ENCODE peak calls at places on chromosomes 13 and 19, in ten cellular contexts. O is HFF-Myc, F is right lobe of liver, D is AG04450, P is psoas muscle, S is H1, N is astrocyte of the spinal cord, J is heart left ventricle, B is breast epithelium, E is Peyer's patch. H is an unnamed sample.

GRCh38 chr13:113637262-113638160 is 20.5 kb downstream of the ATP4B start:
- DNase-seq in N (no peak), D (no peak), J (peak), B (peak), E (peak), S (no peak), P (peak), F (peak), O (no peak), H (no peak)

GRCh38 chr13:62933809-62934208 is 1518.2 kb upstream of the PCDH20 start:
- DNase-seq in B (no peak), S (no peak), O (no peak), D (no peak), E (no peak), N (no peak), P (no peak), J (no peak), F (no peak), H (no peak)

GRCh38 chr19:46727036-46727501 is 10.2 kb upstream of the PRKD2 start:
- DNase-seq in O (no peak), D (no peak), S (no peak), J (no peak), P (peak), B (no peak), E (peak), N (no peak), F (peak), H (no peak)

GRCh38 chr19:44401787-44402115 is 343 bp upstream of the ZNF285 start:
- DNase-seq in D (no peak), J (no peak), N (no peak), F (no peak), E (no peak), P (no peak), O (no peak), S (no peak), B (no peak), H (no peak)

GRCh38 chr19:42471554-42472249 is 29.0 kb upstream of the CXCL17 start:
- DNase-seq in N (no peak), J (no peak), D (no peak), F (no peak), P (no peak), S (no peak), B (peak), O (no peak), E (no peak), H (no peak)

GRCh38 chr19:13847033-13847899 is 29.7 kb upstream of the NANOS3 start:
- DNase-seq in O (no peak), D (peak), B (peak), P (peak), S (peak), E (peak), N (peak), F (peak), J (peak), H (peak)

GRCh38 chr19:36196249-36196648 is 18.2 kb downstream of the ZNF565 start:
- DNase-seq in P (no peak), S (no peak), B (no peak), O (no peak), E (no peak), J (no peak), D (no peak), F (no peak), N (no peak), H (peak)

GRCh38 chr19:35045667-35046300 is 4.3 kb downstream of the HPN start:
- DNase-seq in E (no peak), N (no peak), B (no peak), J (no peak), F (no peak), D (no peak), O (peak), S (no peak), P (no peak), H (peak)

GRCh38 chr13:38752726-38753125 is 65.8 kb downstream of the FREM2 start:
- DNase-seq in P (no peak), E (no peak), D (no peak), B (no peak), N (no peak), S (no peak), F (no peak), O (no peak), J (no peak), H (no peak)

GRCh38 chr13:60538566-60538965 is 141.5 kb downstream of the TDRD3 start:
- DNase-seq in J (no peak), F (no peak), O (no peak), B (no peak), E (no peak), P (no peak), D (no peak), N (no peak), S (no peak), H (no peak)

GRCh38 chr19:45498411-45499195 is at the start of gene PPM1N:
- DNase-seq in P (peak), B (no peak), N (no peak), O (no peak), E (peak), J (no peak), D (no peak), F (no peak), S (peak), H (peak)

GRCh38 chr13:32045963-32046785 is 14.6 kb downstream of the FRY start:
- DNase-seq in J (no peak), B (no peak), E (no peak), O (no peak), D (no peak), S (no peak), N (peak), P (no peak), F (no peak), H (peak)

GRCh38 chr19:15841875-15842569 is 26.6 kb upstream of the OR10H1 start:
- DNase-seq in J (no peak), P (no peak), S (no peak), N (no peak), O (no peak), D (no peak), F (no peak), E (no peak), B (no peak), H (peak)

GRCh38 chr19:5131866-5132561 is 163.1 kb downstream of the KDM4B start:
- DNase-seq in O (no peak), D (no peak), J (no peak), N (no peak), E (no peak), F (no peak), B (no peak), S (no peak), P (no peak), H (peak)

GRCh38 chr19:42327381-42327780 is 1.9 kb downstream of the MEGF8 start:
- DNase-seq in O (no peak), N (no peak), P (no peak), S (no peak), F (no peak), E (no peak), J (no peak), D (no peak), B (no peak), H (no peak)

GRCh38 chr19:18594096-18594823 is 5.7 kb downstream of the REX1BD start:
- DNase-seq in D (no peak), N (peak), E (peak), O (no peak), P (peak), B (peak), F (peak), J (peak), S (peak), H (peak)

GRCh38 chr13:57878291-57878690 is 246.7 kb downstream of the PCDH17 start:
- DNase-seq in P (no peak), N (no peak), J (no peak), S (no peak), B (no peak), D (no peak), E (no peak), F (no peak), O (no peak), H (no peak)

GRCh38 chr19:2229103-2230028 is 6.8 kb downstream of the PLEKHJ1 start:
- DNase-seq in B (no peak), J (no peak), S (no peak), P (no peak), E (no peak), O (no peak), D (no peak), F (peak), N (no peak), H (no peak)

GRCh38 chr13:89380101-89380500 is 1708.9 kb downstream of the SLITRK5 start:
- DNase-seq in P (no peak), N (no peak), E (no peak), B (no peak), F (no peak), S (no peak), O (no peak), J (no peak), D (no peak), H (peak)

GRCh38 chr13:44865722-44866484 is 123.4 kb downstream of the NUFIP1 start:
- DNase-seq in D (no peak), E (no peak), O (no peak), P (no peak), B (no peak), J (no peak), S (no peak), F (no peak), N (no peak), H (no peak)

GRCh38 chr19:5358173-5358800 is 17.7 kb upstream of the PTPRS start:
- DNase-seq in D (no peak), J (no peak), O (no peak), N (no peak), B (no peak), E (no peak), S (no peak), F (no peak), P (no peak), H (no peak)

GRCh38 chr13:43787998-43788397 is 1.2 kb upstream of the ENOX1 start:
- DNase-seq in J (no peak), S (no peak), F (no peak), P (no peak), E (no peak), O (no peak), B (no peak), D (no peak), N (peak), H (peak)
- H3K4me3 ChIP-seq in J (no peak), S (no peak), F (no peak), P (peak), E (no peak), O (peak), B (no peak), D (no peak), N (peak), H (no peak)

GRCh38 chr13:81539643-81540150 is 1198.8 kb upstream of the SPRY2 start:
- DNase-seq in J (no peak), N (no peak), F (no peak), P (no peak), B (no peak), O (no peak), D (no peak), E (no peak), S (no peak), H (no peak)

GRCh38 chr13:81540777-81541176 is 1199.9 kb upstream of the SPRY2 start:
- DNase-seq in P (no peak), N (peak), F (no peak), E (no peak), B (no peak), S (no peak), D (no peak), O (no peak), J (no peak), H (no peak)
- TF ChIP-seq CTCF in P (no peak), N (peak), F (peak), E (no peak), B (no peak), S (no peak), D (no peak), O (no peak), J (no peak), H (no peak)

GRCh38 chr19:53864308-53864836 is 3.3 kb upstream of the MYADM start:
- DNase-seq in J (no peak), P (no peak), N (no peak), O (no peak), E (no peak), D (no peak), F (peak), S (no peak), B (no peak), H (no peak)

GRCh38 chr19:53867225-53868090 is at the start of gene MYADM:
- DNase-seq in O (peak), F (peak), B (peak), P (peak), D (peak), S (peak), N (peak), E (peak), J (peak), H (peak)

GRCh38 chr19:53865918-53866696 is 1.6 kb upstream of the MYADM start:
- DNase-seq in J (peak), E (peak), B (no peak), O (no peak), N (peak), D (no peak), S (peak), F (no peak), P (peak), H (no peak)

GRCh38 chr19:53868091-53868891 is 608 bp downstream of the MYADM start:
- DNase-seq in O (no peak), D (no peak), B (peak), P (peak), S (peak), E (peak), N (peak), F (peak), J (peak), H (no peak)

GRCh38 chr19:53865523-53865917 is 2.2 kb upstream of the MYADM start:
- DNase-seq in P (no peak), N (no peak), O (no peak), D (no peak), B (no peak), S (no peak), J (no peak), F (no peak), E (no peak), H (no peak)
- H3K4me3 ChIP-seq in P (no peak), N (peak), O (peak), D (peak), B (peak), S (peak), J (peak), F (no peak), E (no peak), H (no peak)

GRCh38 chr13:109665211-109665610 is 121.2 kb downstream of the IRS2 start:
- DNase-seq in P (no peak), O (no peak), J (no peak), B (no peak), E (no peak), D (no peak), F (no peak), N (no peak), S (no peak), H (no peak)
- TF ChIP-seq CTCF in P (no peak), O (no peak), J (no peak), B (no peak), E (no peak), D (no peak), F (no peak), N (no peak), S (no peak), H (no peak)

H was measured in GM12865.